ENCODE peak calls at places on chromosome 11, in ten cellular contexts. One of them, this sample, is unnamed.

GRCh38 chr11:119727523-119728081 is 1.4 kb downstream of the NECTIN1 start:
- DNase-seq in NCI-H1417: peak
- DNase-seq in GM19239: peak
- DNase-seq in BJ: no peak
- DNase-seq in T-helper 2 cell: no peak
- DNase-seq in GM04504: no peak
- DNase-seq in naive thymus-derived CD8-positive, alpha-beta T cell: peak
- DNase-seq in heart left ventricle: peak
- DNase-seq in Caki2: no peak
- DNase-seq in ACHN: no peak
- DNase-seq in this sample: peak

GRCh38 chr11:83000381-83000780 is 71.3 kb downstream of the RAB30 start:
- DNase-seq in Caki2: no peak
- DNase-seq in GM19239: no peak
- DNase-seq in T-helper 2 cell: no peak
- DNase-seq in naive thymus-derived CD8-positive, alpha-beta T cell: no peak
- DNase-seq in NCI-H1417: no peak
- DNase-seq in heart left ventricle: no peak
- DNase-seq in GM04504: no peak
- DNase-seq in BJ: no peak
- DNase-seq in ACHN: no peak
- DNase-seq in this sample: no peak

GRCh38 chr11:64879226-64879900 is 942 bp upstream of the EHD1 start:
- DNase-seq in naive thymus-derived CD8-positive, alpha-beta T cell: no peak
- DNase-seq in GM19239: no peak
- DNase-seq in ACHN: no peak
- DNase-seq in heart left ventricle: no peak
- DNase-seq in NCI-H1417: no peak
- DNase-seq in BJ: no peak
- DNase-seq in Caki2: no peak
- DNase-seq in GM04504: no peak
- DNase-seq in T-helper 2 cell: no peak
- DNase-seq in this sample: no peak

GRCh38 chr11:19595840-19596751 is 116.5 kb upstream of the NAV2 start:
- DNase-seq in BJ: peak
- DNase-seq in Caki2: peak
- DNase-seq in heart left ventricle: peak
- DNase-seq in naive thymus-derived CD8-positive, alpha-beta T cell: no peak
- DNase-seq in GM04504: peak
- DNase-seq in NCI-H1417: no peak
- DNase-seq in T-helper 2 cell: no peak
- DNase-seq in GM19239: no peak
- DNase-seq in ACHN: no peak
- DNase-seq in this sample: peak

GRCh38 chr11:132644511-132644910 is 887.8 kb downstream of the OPCML start:
- DNase-seq in naive thymus-derived CD8-positive, alpha-beta T cell: no peak
- DNase-seq in GM04504: no peak
- DNase-seq in T-helper 2 cell: no peak
- DNase-seq in BJ: no peak
- DNase-seq in GM19239: no peak
- DNase-seq in heart left ventricle: no peak
- DNase-seq in ACHN: no peak
- DNase-seq in Caki2: no peak
- DNase-seq in NCI-H1417: peak
- DNase-seq in this sample: no peak

GRCh38 chr11:45149483-45150056 is 3.1 kb downstream of the PRDM11 start:
- DNase-seq in heart left ventricle: no peak
- DNase-seq in ACHN: no peak
- DNase-seq in T-helper 2 cell: no peak
- DNase-seq in NCI-H1417: no peak
- DNase-seq in Caki2: no peak
- DNase-seq in naive thymus-derived CD8-positive, alpha-beta T cell: no peak
- DNase-seq in GM19239: no peak
- DNase-seq in GM04504: no peak
- DNase-seq in BJ: no peak
- DNase-seq in this sample: no peak

GRCh38 chr11:120566176-120566575 is 54.6 kb downstream of the GRIK4 start:
- DNase-seq in BJ: no peak
- DNase-seq in GM04504: no peak
- DNase-seq in GM19239: no peak
- DNase-seq in heart left ventricle: no peak
- DNase-seq in Caki2: no peak
- DNase-seq in NCI-H1417: no peak
- DNase-seq in T-helper 2 cell: no peak
- DNase-seq in naive thymus-derived CD8-positive, alpha-beta T cell: no peak
- DNase-seq in ACHN: peak
- DNase-seq in this sample: no peak

GRCh38 chr11:69965821-69966582 is 112.1 kb upstream of the ANO1 start:
- DNase-seq in GM19239: no peak
- DNase-seq in BJ: no peak
- DNase-seq in heart left ventricle: no peak
- DNase-seq in GM04504: no peak
- DNase-seq in NCI-H1417: no peak
- DNase-seq in ACHN: no peak
- DNase-seq in T-helper 2 cell: no peak
- DNase-seq in Caki2: no peak
- DNase-seq in naive thymus-derived CD8-positive, alpha-beta T cell: no peak
- DNase-seq in this sample: no peak

GRCh38 chr11:127345819-127346459 is 345.4 kb upstream of the KIRREL3 start:
- DNase-seq in GM19239: peak
- DNase-seq in heart left ventricle: peak
- DNase-seq in GM04504: peak
- DNase-seq in naive thymus-derived CD8-positive, alpha-beta T cell: no peak
- DNase-seq in ACHN: peak
- DNase-seq in NCI-H1417: peak
- DNase-seq in T-helper 2 cell: no peak
- DNase-seq in Caki2: peak
- DNase-seq in BJ: no peak
- DNase-seq in this sample: peak

GRCh38 chr11:70521475-70522260 is 123.3 kb downstream of the CTTN start:
- DNase-seq in ACHN: no peak
- DNase-seq in heart left ventricle: no peak
- DNase-seq in NCI-H1417: peak
- DNase-seq in GM04504: no peak
- DNase-seq in BJ: no peak
- DNase-seq in naive thymus-derived CD8-positive, alpha-beta T cell: no peak
- DNase-seq in GM19239: no peak
- DNase-seq in T-helper 2 cell: no peak
- DNase-seq in Caki2: no peak
- DNase-seq in this sample: no peak

GRCh38 chr11:69008774-69009440 is 4.1 kb downstream of the MRGPRF start:
- DNase-seq in BJ: peak
- DNase-seq in naive thymus-derived CD8-positive, alpha-beta T cell: no peak
- DNase-seq in T-helper 2 cell: no peak
- DNase-seq in ACHN: peak
- DNase-seq in NCI-H1417: no peak
- DNase-seq in GM19239: no peak
- DNase-seq in heart left ventricle: peak
- DNase-seq in Caki2: peak
- DNase-seq in GM04504: peak
- DNase-seq in this sample: peak

GRCh38 chr11:60699282-60699681 is at the start of gene MS4A8:
- DNase-seq in ACHN: no peak
- DNase-seq in naive thymus-derived CD8-positive, alpha-beta T cell: no peak
- DNase-seq in Caki2: no peak
- DNase-seq in GM19239: no peak
- DNase-seq in GM04504: no peak
- DNase-seq in heart left ventricle: no peak
- DNase-seq in NCI-H1417: peak
- DNase-seq in T-helper 2 cell: no peak
- DNase-seq in BJ: no peak
- DNase-seq in this sample: no peak

GRCh38 chr11:38173671-38174070 is 1575.6 kb upstream of the RAG2 start:
- DNase-seq in BJ: no peak
- DNase-seq in heart left ventricle: no peak
- DNase-seq in T-helper 2 cell: no peak
- DNase-seq in GM04504: no peak
- DNase-seq in Caki2: no peak
- DNase-seq in NCI-H1417: no peak
- DNase-seq in naive thymus-derived CD8-positive, alpha-beta T cell: no peak
- DNase-seq in GM19239: no peak
- DNase-seq in ACHN: no peak
- DNase-seq in this sample: no peak

GRCh38 chr11:76023408-76024068 is 182.8 kb downstream of the WNT11 start:
- DNase-seq in heart left ventricle: no peak
- DNase-seq in ACHN: no peak
- DNase-seq in GM19239: no peak
- DNase-seq in Caki2: no peak
- DNase-seq in naive thymus-derived CD8-positive, alpha-beta T cell: no peak
- DNase-seq in NCI-H1417: no peak
- DNase-seq in GM04504: no peak
- DNase-seq in T-helper 2 cell: no peak
- DNase-seq in BJ: no peak
- DNase-seq in this sample: no peak

GRCh38 chr11:69087811-69088210 is 39.1 kb downstream of the TPCN2 start:
- DNase-seq in ACHN: no peak
- DNase-seq in GM19239: no peak
- DNase-seq in T-helper 2 cell: no peak
- DNase-seq in Caki2: no peak
- DNase-seq in GM04504: no peak
- DNase-seq in BJ: no peak
- DNase-seq in heart left ventricle: no peak
- DNase-seq in NCI-H1417: no peak
- DNase-seq in naive thymus-derived CD8-positive, alpha-beta T cell: no peak
- DNase-seq in this sample: no peak

GRCh38 chr11:77060234-77060633 is 6.5 kb upstream of the CAPN5 start:
- DNase-seq in GM19239: no peak
- DNase-seq in naive thymus-derived CD8-positive, alpha-beta T cell: no peak
- DNase-seq in Caki2: no peak
- DNase-seq in heart left ventricle: no peak
- DNase-seq in BJ: no peak
- DNase-seq in ACHN: no peak
- DNase-seq in T-helper 2 cell: no peak
- DNase-seq in NCI-H1417: no peak
- DNase-seq in GM04504: no peak
- DNase-seq in this sample: no peak

GRCh38 chr11:44633641-44634040 is 68.2 kb downstream of the CD82 start:
- DNase-seq in ACHN: peak
- DNase-seq in T-helper 2 cell: no peak
- DNase-seq in heart left ventricle: peak
- DNase-seq in naive thymus-derived CD8-positive, alpha-beta T cell: no peak
- DNase-seq in Caki2: no peak
- DNase-seq in BJ: no peak
- DNase-seq in GM19239: no peak
- DNase-seq in NCI-H1417: no peak
- DNase-seq in GM04504: no peak
- DNase-seq in this sample: no peak

GRCh38 chr11:73478737-73479347 is 102.6 kb downstream of the RELT start:
- DNase-seq in GM19239: no peak
- DNase-seq in naive thymus-derived CD8-positive, alpha-beta T cell: no peak
- DNase-seq in T-helper 2 cell: no peak
- DNase-seq in Caki2: peak
- DNase-seq in NCI-H1417: no peak
- DNase-seq in ACHN: peak
- DNase-seq in GM04504: no peak
- DNase-seq in BJ: no peak
- DNase-seq in heart left ventricle: no peak
- DNase-seq in this sample: no peak

GRCh38 chr11:35193767-35194166 is 54.8 kb downstream of the CD44 start:
- DNase-seq in NCI-H1417: no peak
- DNase-seq in naive thymus-derived CD8-positive, alpha-beta T cell: no peak
- DNase-seq in heart left ventricle: no peak
- DNase-seq in T-helper 2 cell: no peak
- DNase-seq in Caki2: no peak
- DNase-seq in GM04504: no peak
- DNase-seq in BJ: no peak
- DNase-seq in ACHN: no peak
- DNase-seq in GM19239: no peak
- DNase-seq in this sample: no peak

GRCh38 chr11:134579709-134580634 is 167.9 kb upstream of the B3GAT1 start:
- DNase-seq in GM19239: no peak
- DNase-seq in Caki2: no peak
- DNase-seq in heart left ventricle: no peak
- DNase-seq in naive thymus-derived CD8-positive, alpha-beta T cell: no peak
- DNase-seq in NCI-H1417: no peak
- DNase-seq in ACHN: no peak
- DNase-seq in T-helper 2 cell: no peak
- DNase-seq in BJ: no peak
- DNase-seq in GM04504: no peak
- DNase-seq in this sample: no peak

GRCh38 chr11:2166091-2166851 is 5.3 kb upstream of the INS start:
- DNase-seq in ACHN: peak
- DNase-seq in GM04504: no peak
- DNase-seq in GM19239: no peak
- DNase-seq in heart left ventricle: no peak
- DNase-seq in naive thymus-derived CD8-positive, alpha-beta T cell: peak
- DNase-seq in Caki2: no peak
- DNase-seq in NCI-H1417: peak
- DNase-seq in T-helper 2 cell: peak
- DNase-seq in BJ: no peak
- DNase-seq in this sample: no peak

GRCh38 chr11:134207538-134208239 is 16.1 kb downstream of the NCAPD3 start:
- DNase-seq in GM04504: no peak
- DNase-seq in heart left ventricle: peak
- DNase-seq in naive thymus-derived CD8-positive, alpha-beta T cell: peak
- DNase-seq in GM19239: no peak
- DNase-seq in NCI-H1417: peak
- DNase-seq in Caki2: no peak
- DNase-seq in BJ: no peak
- DNase-seq in T-helper 2 cell: peak
- DNase-seq in ACHN: peak
- DNase-seq in this sample: peak

GRCh38 chr11:83159901-83160865 is 3.3 kb downstream of the PCF11 start:
- DNase-seq in GM19239: no peak
- DNase-seq in ACHN: no peak
- DNase-seq in NCI-H1417: no peak
- DNase-seq in T-helper 2 cell: no peak
- DNase-seq in BJ: no peak
- DNase-seq in heart left ventricle: no peak
- DNase-seq in GM04504: no peak
- DNase-seq in Caki2: no peak
- DNase-seq in naive thymus-derived CD8-positive, alpha-beta T cell: no peak
- DNase-seq in this sample: no peak

This sample was measured in left ventricle myocardium inferior.